ENCODE peak calls at places on chromosomes 1 and 21, in nine cellular contexts. One of them, this sample, is unnamed.

GRCh38 chr1:87104945-87105344 is 190.5 kb downstream of the HS2ST1 start:
- DNase-seq in heart right ventricle: no peak
- DNase-seq in AG04449: no peak
- DNase-seq in body of pancreas: no peak
- DNase-seq in gastrocnemius medialis: no peak
- DNase-seq in choroid plexus epithelial cell: no peak
- DNase-seq in NB4: no peak
- DNase-seq in tibial nerve: no peak
- DNase-seq in MCF 10A: peak
- DNase-seq in this sample: no peak

GRCh38 chr1:243916160-243916559 is 66.1 kb upstream of the AKT3 start:
- DNase-seq in heart right ventricle: no peak
- DNase-seq in AG04449: no peak
- DNase-seq in body of pancreas: no peak
- DNase-seq in gastrocnemius medialis: no peak
- DNase-seq in choroid plexus epithelial cell: peak
- DNase-seq in NB4: no peak
- DNase-seq in tibial nerve: no peak
- DNase-seq in MCF 10A: peak
- DNase-seq in this sample: no peak

GRCh38 chr1:162019436-162019835 is 4.2 kb downstream of the OLFML2B start:
- DNase-seq in heart right ventricle: no peak
- DNase-seq in AG04449: no peak
- DNase-seq in body of pancreas: no peak
- DNase-seq in gastrocnemius medialis: no peak
- DNase-seq in choroid plexus epithelial cell: no peak
- DNase-seq in NB4: no peak
- DNase-seq in tibial nerve: no peak
- DNase-seq in MCF 10A: no peak
- DNase-seq in this sample: no peak

GRCh38 chr1:151062738-151063371 is 2.7 kb downstream of the MLLT11 start:
- DNase-seq in heart right ventricle: peak
- DNase-seq in AG04449: peak
- DNase-seq in body of pancreas: no peak
- DNase-seq in gastrocnemius medialis: no peak
- DNase-seq in choroid plexus epithelial cell: peak
- DNase-seq in NB4: no peak
- DNase-seq in tibial nerve: no peak
- DNase-seq in MCF 10A: peak
- DNase-seq in this sample: no peak

GRCh38 chr1:172789840-172790239 is 130.9 kb downstream of the FASLG start:
- DNase-seq in heart right ventricle: no peak
- DNase-seq in AG04449: no peak
- DNase-seq in body of pancreas: no peak
- DNase-seq in gastrocnemius medialis: no peak
- DNase-seq in choroid plexus epithelial cell: no peak
- DNase-seq in NB4: no peak
- DNase-seq in tibial nerve: no peak
- DNase-seq in MCF 10A: no peak
- DNase-seq in this sample: no peak

GRCh38 chr21:26445440-26445839 is 127.6 kb downstream of the CYYR1 start:
- DNase-seq in heart right ventricle: no peak
- DNase-seq in AG04449: peak
- DNase-seq in body of pancreas: no peak
- DNase-seq in gastrocnemius medialis: no peak
- DNase-seq in choroid plexus epithelial cell: peak
- DNase-seq in NB4: no peak
- DNase-seq in tibial nerve: no peak
- DNase-seq in MCF 10A: no peak
- DNase-seq in this sample: no peak

GRCh38 chr1:53689736-53690401 is 49.1 kb downstream of the GLIS1 start:
- DNase-seq in heart right ventricle: no peak
- DNase-seq in AG04449: no peak
- DNase-seq in body of pancreas: no peak
- DNase-seq in gastrocnemius medialis: no peak
- DNase-seq in choroid plexus epithelial cell: no peak
- DNase-seq in NB4: no peak
- DNase-seq in tibial nerve: no peak
- DNase-seq in MCF 10A: no peak
- DNase-seq in this sample: no peak

GRCh38 chr21:36210779-36211659 is 54.4 kb downstream of the DOP1B start:
- DNase-seq in heart right ventricle: no peak
- DNase-seq in AG04449: no peak
- DNase-seq in body of pancreas: no peak
- DNase-seq in gastrocnemius medialis: no peak
- DNase-seq in choroid plexus epithelial cell: peak
- DNase-seq in NB4: no peak
- DNase-seq in tibial nerve: no peak
- DNase-seq in MCF 10A: no peak
- DNase-seq in this sample: no peak

GRCh38 chr21:44199448-44199847 is 41.3 kb downstream of the ICOSLG start:
- DNase-seq in heart right ventricle: no peak
- DNase-seq in AG04449: no peak
- DNase-seq in body of pancreas: no peak
- DNase-seq in gastrocnemius medialis: no peak
- DNase-seq in choroid plexus epithelial cell: no peak
- DNase-seq in NB4: no peak
- DNase-seq in tibial nerve: no peak
- DNase-seq in MCF 10A: no peak
- DNase-seq in this sample: no peak

GRCh38 chr1:175599212-175599681 is 144.1 kb downstream of the TNR start:
- DNase-seq in heart right ventricle: no peak
- DNase-seq in AG04449: no peak
- DNase-seq in body of pancreas: no peak
- DNase-seq in gastrocnemius medialis: no peak
- DNase-seq in choroid plexus epithelial cell: no peak
- DNase-seq in NB4: no peak
- DNase-seq in tibial nerve: no peak
- DNase-seq in MCF 10A: no peak
- DNase-seq in this sample: no peak

GRCh38 chr1:99843760-99844159 is 6.4 kb upstream of the AGL start:
- DNase-seq in heart right ventricle: no peak
- DNase-seq in AG04449: no peak
- DNase-seq in body of pancreas: no peak
- DNase-seq in gastrocnemius medialis: no peak
- DNase-seq in choroid plexus epithelial cell: no peak
- DNase-seq in NB4: no peak
- DNase-seq in tibial nerve: no peak
- DNase-seq in MCF 10A: no peak
- DNase-seq in this sample: no peak

GRCh38 chr21:45289655-45290515 is 2.2 kb upstream of the POFUT2 start:
- DNase-seq in heart right ventricle: peak
- DNase-seq in AG04449: no peak
- DNase-seq in body of pancreas: peak
- DNase-seq in gastrocnemius medialis: no peak
- DNase-seq in choroid plexus epithelial cell: peak
- DNase-seq in NB4: peak
- DNase-seq in tibial nerve: no peak
- DNase-seq in MCF 10A: no peak
- DNase-seq in this sample: peak

GRCh38 chr1:19456915-19457554 is 28.3 kb downstream of the CAPZB start:
- DNase-seq in heart right ventricle: no peak
- DNase-seq in AG04449: no peak
- DNase-seq in body of pancreas: no peak
- DNase-seq in gastrocnemius medialis: no peak
- DNase-seq in choroid plexus epithelial cell: no peak
- DNase-seq in NB4: no peak
- DNase-seq in tibial nerve: no peak
- DNase-seq in MCF 10A: no peak
- DNase-seq in this sample: no peak

GRCh38 chr1:30218438-30218837 is 504.9 kb downstream of the MATN1 start:
- DNase-seq in heart right ventricle: no peak
- DNase-seq in AG04449: no peak
- DNase-seq in body of pancreas: no peak
- DNase-seq in gastrocnemius medialis: no peak
- DNase-seq in choroid plexus epithelial cell: no peak
- DNase-seq in NB4: no peak
- DNase-seq in tibial nerve: no peak
- DNase-seq in MCF 10A: no peak
- DNase-seq in this sample: no peak

GRCh38 chr1:226706664-226707063 is 32.4 kb downstream of the ITPKB start:
- DNase-seq in heart right ventricle: no peak
- DNase-seq in AG04449: no peak
- DNase-seq in body of pancreas: no peak
- DNase-seq in gastrocnemius medialis: no peak
- DNase-seq in choroid plexus epithelial cell: no peak
- DNase-seq in NB4: peak
- DNase-seq in tibial nerve: no peak
- DNase-seq in MCF 10A: no peak
- DNase-seq in this sample: no peak

GRCh38 chr1:226702318-226702956 is 36.6 kb downstream of the ITPKB start:
- DNase-seq in heart right ventricle: no peak
- DNase-seq in AG04449: no peak
- DNase-seq in body of pancreas: no peak
- DNase-seq in gastrocnemius medialis: peak
- DNase-seq in choroid plexus epithelial cell: peak
- DNase-seq in NB4: no peak
- DNase-seq in tibial nerve: peak
- DNase-seq in MCF 10A: peak
- DNase-seq in this sample: no peak

GRCh38 chr1:226704169-226704921 is 34.7 kb downstream of the ITPKB start:
- DNase-seq in heart right ventricle: no peak
- DNase-seq in AG04449: no peak
- DNase-seq in body of pancreas: no peak
- DNase-seq in gastrocnemius medialis: no peak
- DNase-seq in choroid plexus epithelial cell: no peak
- DNase-seq in NB4: no peak
- DNase-seq in tibial nerve: no peak
- DNase-seq in MCF 10A: no peak
- DNase-seq in this sample: no peak

GRCh38 chr1:226700861-226701260 is 38.2 kb downstream of the ITPKB start:
- DNase-seq in heart right ventricle: no peak
- DNase-seq in AG04449: no peak
- DNase-seq in body of pancreas: no peak
- DNase-seq in gastrocnemius medialis: no peak
- DNase-seq in choroid plexus epithelial cell: no peak
- DNase-seq in NB4: no peak
- DNase-seq in tibial nerve: no peak
- DNase-seq in MCF 10A: no peak
- DNase-seq in this sample: no peak

GRCh38 chr1:226702957-226703831 is 35.9 kb downstream of the ITPKB start:
- DNase-seq in heart right ventricle: peak
- DNase-seq in AG04449: peak
- DNase-seq in body of pancreas: peak
- DNase-seq in gastrocnemius medialis: peak
- DNase-seq in choroid plexus epithelial cell: peak
- DNase-seq in NB4: peak
- DNase-seq in tibial nerve: peak
- DNase-seq in MCF 10A: peak
- DNase-seq in this sample: peak
- TF ChIP-seq CTCF in heart right ventricle: no peak
- TF ChIP-seq CTCF in AG04449: no peak
- TF ChIP-seq CTCF in body of pancreas: no peak
- TF ChIP-seq CTCF in gastrocnemius medialis: peak
- TF ChIP-seq CTCF in choroid plexus epithelial cell: no peak
- TF ChIP-seq CTCF in NB4: no peak
- TF ChIP-seq CTCF in tibial nerve: no peak
- TF ChIP-seq CTCF in MCF 10A: no peak
- TF ChIP-seq CTCF in this sample: no peak

GRCh38 chr1:90000934-90001676 is 6.2 kb downstream of the ZNF326 start:
- DNase-seq in heart right ventricle: no peak
- DNase-seq in AG04449: no peak
- DNase-seq in body of pancreas: no peak
- DNase-seq in gastrocnemius medialis: no peak
- DNase-seq in choroid plexus epithelial cell: no peak
- DNase-seq in NB4: peak
- DNase-seq in tibial nerve: no peak
- DNase-seq in MCF 10A: no peak
- DNase-seq in this sample: no peak
- TF ChIP-seq CTCF in heart right ventricle: no peak
- TF ChIP-seq CTCF in AG04449: no peak
- TF ChIP-seq CTCF in body of pancreas: no peak
- TF ChIP-seq CTCF in gastrocnemius medialis: no peak
- TF ChIP-seq CTCF in choroid plexus epithelial cell: no peak
- TF ChIP-seq CTCF in NB4: peak
- TF ChIP-seq CTCF in tibial nerve: no peak
- TF ChIP-seq CTCF in MCF 10A: no peak
- TF ChIP-seq CTCF in this sample: no peak

GRCh38 chr1:109500886-109501285 is 7.0 kb downstream of the CYB561D1 start:
- DNase-seq in heart right ventricle: no peak
- DNase-seq in AG04449: peak
- DNase-seq in body of pancreas: no peak
- DNase-seq in gastrocnemius medialis: no peak
- DNase-seq in choroid plexus epithelial cell: peak
- DNase-seq in NB4: no peak
- DNase-seq in tibial nerve: no peak
- DNase-seq in MCF 10A: no peak
- DNase-seq in this sample: peak

GRCh38 chr1:109501644-109502367 is 7.7 kb downstream of the AMIGO1 start:
- DNase-seq in heart right ventricle: no peak
- DNase-seq in AG04449: no peak
- DNase-seq in body of pancreas: no peak
- DNase-seq in gastrocnemius medialis: no peak
- DNase-seq in choroid plexus epithelial cell: no peak
- DNase-seq in NB4: peak
- DNase-seq in tibial nerve: no peak
- DNase-seq in MCF 10A: no peak
- DNase-seq in this sample: no peak

GRCh38 chr1:109498161-109498801 is 4.4 kb downstream of the CYB561D1 start:
- DNase-seq in heart right ventricle: no peak
- DNase-seq in AG04449: no peak
- DNase-seq in body of pancreas: no peak
- DNase-seq in gastrocnemius medialis: no peak
- DNase-seq in choroid plexus epithelial cell: peak
- DNase-seq in NB4: peak
- DNase-seq in tibial nerve: no peak
- DNase-seq in MCF 10A: no peak
- DNase-seq in this sample: peak

GRCh38 chr1:109499081-109499480 is 5.2 kb downstream of the CYB561D1 start:
- DNase-seq in heart right ventricle: no peak
- DNase-seq in AG04449: no peak
- DNase-seq in body of pancreas: no peak
- DNase-seq in gastrocnemius medialis: no peak
- DNase-seq in choroid plexus epithelial cell: no peak
- DNase-seq in NB4: no peak
- DNase-seq in tibial nerve: no peak
- DNase-seq in MCF 10A: no peak
- DNase-seq in this sample: peak

GRCh38 chr1:109499661-109500536 is 6.0 kb downstream of the CYB561D1 start:
- DNase-seq in heart right ventricle: no peak
- DNase-seq in AG04449: no peak
- DNase-seq in body of pancreas: peak
- DNase-seq in gastrocnemius medialis: no peak
- DNase-seq in choroid plexus epithelial cell: peak
- DNase-seq in NB4: peak
- DNase-seq in tibial nerve: no peak
- DNase-seq in MCF 10A: peak
- DNase-seq in this sample: no peak
- TF ChIP-seq CTCF in heart right ventricle: peak
- TF ChIP-seq CTCF in AG04449: peak
- TF ChIP-seq CTCF in body of pancreas: peak
- TF ChIP-seq CTCF in gastrocnemius medialis: peak
- TF ChIP-seq CTCF in choroid plexus epithelial cell: peak
- TF ChIP-seq CTCF in NB4: peak
- TF ChIP-seq CTCF in tibial nerve: peak
- TF ChIP-seq CTCF in MCF 10A: peak
- TF ChIP-seq CTCF in this sample: no peak

DNA sequence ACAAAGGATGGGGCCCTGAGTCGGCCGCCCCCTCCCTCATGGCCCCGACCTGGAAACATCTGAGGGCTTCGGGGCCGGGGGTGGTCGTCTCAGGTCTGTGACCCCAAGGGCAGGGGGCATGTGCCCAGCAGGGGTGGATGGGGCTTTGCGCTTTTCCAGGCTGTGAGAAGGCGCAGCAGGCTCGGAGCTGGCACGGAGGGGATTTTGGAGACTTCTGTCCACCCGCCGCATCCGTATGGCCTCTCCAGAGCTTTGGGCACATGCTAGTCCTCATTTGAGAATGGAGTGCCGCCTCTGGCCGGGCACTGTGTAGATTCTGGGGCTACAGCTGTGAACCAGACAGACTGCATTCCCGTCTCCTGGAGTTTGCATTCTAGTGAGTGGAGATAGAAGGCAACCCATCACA is 66.1 kb upstream of the WNT4 start:
- DNase-seq in heart right ventricle: no peak
- DNase-seq in AG04449: no peak
- DNase-seq in body of pancreas: no peak
- DNase-seq in gastrocnemius medialis: no peak
- DNase-seq in choroid plexus epithelial cell: no peak
- DNase-seq in NB4: no peak
- DNase-seq in tibial nerve: no peak
- DNase-seq in MCF 10A: no peak
- DNase-seq in this sample: no peak
- TF ChIP-seq CTCF in heart right ventricle: no peak
- TF ChIP-seq CTCF in AG04449: no peak
- TF ChIP-seq CTCF in body of pancreas: no peak
- TF ChIP-seq CTCF in gastrocnemius medialis: no peak
- TF ChIP-seq CTCF in choroid plexus epithelial cell: no peak
- TF ChIP-seq CTCF in NB4: no peak
- TF ChIP-seq CTCF in tibial nerve: no peak
- TF ChIP-seq CTCF in MCF 10A: no peak
- TF ChIP-seq CTCF in this sample: no peak

This sample was measured in ovary.